ENCODE peak calls at places on chromosome 17, in eight cellular contexts. One of them, this sample, is unnamed.

GRCh38 chr17:63405741-63406261 is 40.3 kb downstream of the CYB561 start:
- DNase-seq in endodermal cell: no peak
- DNase-seq in adrenal gland: no peak
- DNase-seq in BJ: peak; percentile 44
- DNase-seq in mesendoderm: peak; percentile 69
- DNase-seq in body of pancreas: no peak
- DNase-seq in neural progenitor cell: peak; percentile 75
- DNase-seq in HAP-1: peak; percentile 83
- DNase-seq in this sample: no peak

GRCh38 chr17:67636841-67637240 is 80.9 kb upstream of the NOL11 start:
- DNase-seq in BJ: no peak
- DNase-seq in endodermal cell: no peak
- DNase-seq in body of pancreas: peak; percentile 38
- DNase-seq in mesendoderm: no peak
- DNase-seq in HAP-1: no peak
- DNase-seq in adrenal gland: no peak
- DNase-seq in neural progenitor cell: no peak
- DNase-seq in this sample: no peak

GRCh38 chr17:29032798-29033197 is 10.1 kb upstream of the PIPOX start:
- DNase-seq in mesendoderm: peak; percentile 86
- DNase-seq in HAP-1: no peak
- DNase-seq in neural progenitor cell: peak; percentile 61
- DNase-seq in body of pancreas: no peak
- DNase-seq in BJ: no peak
- DNase-seq in endodermal cell: peak; percentile 94
- DNase-seq in adrenal gland: no peak
- DNase-seq in this sample: no peak

GRCh38 chr17:72837335-72837734 is 255.2 kb downstream of the SLC39A11 start:
- DNase-seq in mesendoderm: no peak
- DNase-seq in endodermal cell: no peak
- DNase-seq in adrenal gland: no peak
- DNase-seq in HAP-1: no peak
- DNase-seq in body of pancreas: no peak
- DNase-seq in neural progenitor cell: peak; percentile 36
- DNase-seq in BJ: no peak
- DNase-seq in this sample: no peak

GRCh38 chr17:74097461-74098131 is 105.9 kb upstream of the RPL38 start:
- DNase-seq in body of pancreas: no peak
- DNase-seq in HAP-1: no peak
- DNase-seq in BJ: no peak
- DNase-seq in adrenal gland: no peak
- DNase-seq in endodermal cell: no peak
- DNase-seq in neural progenitor cell: no peak
- DNase-seq in mesendoderm: no peak
- DNase-seq in this sample: no peak

GRCh38 chr17:237406-237955 is 56.0 kb upstream of the DOC2B start:
- DNase-seq in mesendoderm: peak; percentile 43
- DNase-seq in BJ: no peak
- DNase-seq in adrenal gland: peak; percentile 0
- DNase-seq in neural progenitor cell: peak; percentile 52
- DNase-seq in HAP-1: no peak
- DNase-seq in endodermal cell: peak; percentile 78
- DNase-seq in body of pancreas: peak; percentile 4
- DNase-seq in this sample: peak; percentile 66

GRCh38 chr17:6070895-6071511 is 824 bp downstream of the WSCD1 start:
- DNase-seq in BJ: no peak
- DNase-seq in body of pancreas: no peak
- DNase-seq in neural progenitor cell: peak; percentile 48
- DNase-seq in HAP-1: peak; percentile 2
- DNase-seq in mesendoderm: peak; percentile 27
- DNase-seq in adrenal gland: peak; percentile 28
- DNase-seq in endodermal cell: peak; percentile 78
- DNase-seq in this sample: peak; percentile 72

GRCh38 chr17:48637323-48638260 is 11.4 kb upstream of the HOXB9 start:
- DNase-seq in endodermal cell: peak; percentile 47
- DNase-seq in mesendoderm: no peak
- DNase-seq in neural progenitor cell: no peak
- DNase-seq in BJ: no peak
- DNase-seq in body of pancreas: no peak
- DNase-seq in adrenal gland: no peak
- DNase-seq in HAP-1: no peak
- DNase-seq in this sample: peak; percentile 26

GRCh38 chr17:40062347-40063033 is at the start of gene THRA:
- DNase-seq in neural progenitor cell: peak; percentile 90
- DNase-seq in mesendoderm: peak; percentile 57
- DNase-seq in HAP-1: no peak
- DNase-seq in body of pancreas: peak; percentile 78
- DNase-seq in adrenal gland: peak; percentile 73
- DNase-seq in endodermal cell: peak; percentile 89
- DNase-seq in BJ: no peak
- DNase-seq in this sample: peak; percentile 97

GRCh38 chr17:49624896-49625295 is 49.2 kb downstream of the NXPH3 start:
- DNase-seq in body of pancreas: no peak
- DNase-seq in endodermal cell: no peak
- DNase-seq in mesendoderm: no peak
- DNase-seq in adrenal gland: peak; percentile 50
- DNase-seq in HAP-1: no peak
- DNase-seq in neural progenitor cell: no peak
- DNase-seq in BJ: no peak
- DNase-seq in this sample: no peak

GRCh38 chr17:10821062-10821461 is 16.8 kb downstream of the PIRT start:
- DNase-seq in HAP-1: no peak
- DNase-seq in adrenal gland: no peak
- DNase-seq in endodermal cell: no peak
- DNase-seq in BJ: no peak
- DNase-seq in mesendoderm: peak; percentile 9
- DNase-seq in body of pancreas: no peak
- DNase-seq in neural progenitor cell: no peak
- DNase-seq in this sample: no peak

GRCh38 chr17:82836823-82837357 is 2.9 kb downstream of the ZNF750 start:
- DNase-seq in HAP-1: no peak
- DNase-seq in mesendoderm: peak; percentile 32
- DNase-seq in body of pancreas: no peak
- DNase-seq in neural progenitor cell: peak; percentile 37
- DNase-seq in BJ: no peak
- DNase-seq in endodermal cell: peak; percentile 67
- DNase-seq in adrenal gland: no peak
- DNase-seq in this sample: peak; percentile 66

GRCh38 chr17:14904406-14904805 is 360.7 kb downstream of the PMP22 start:
- DNase-seq in mesendoderm: no peak
- DNase-seq in neural progenitor cell: no peak
- DNase-seq in HAP-1: no peak
- DNase-seq in adrenal gland: no peak
- DNase-seq in endodermal cell: no peak
- DNase-seq in BJ: no peak
- DNase-seq in body of pancreas: no peak
- DNase-seq in this sample: no peak

GRCh38 chr17:77771587-77771986 is 186.9 kb upstream of the TNRC6C start:
- DNase-seq in body of pancreas: no peak
- DNase-seq in HAP-1: no peak
- DNase-seq in neural progenitor cell: no peak
- DNase-seq in adrenal gland: no peak
- DNase-seq in BJ: no peak
- DNase-seq in mesendoderm: no peak
- DNase-seq in endodermal cell: no peak
- DNase-seq in this sample: no peak

GRCh38 chr17:20216853-20217252 is 207.7 kb downstream of the SPECC1 start:
- DNase-seq in body of pancreas: no peak
- DNase-seq in mesendoderm: no peak
- DNase-seq in neural progenitor cell: peak; percentile 17
- DNase-seq in endodermal cell: no peak
- DNase-seq in adrenal gland: no peak
- DNase-seq in BJ: no peak
- DNase-seq in HAP-1: no peak
- DNase-seq in this sample: peak; percentile 37

GRCh38 chr17:65749479-65749878 is 188.0 kb upstream of the AXIN2 start:
- DNase-seq in HAP-1: no peak
- DNase-seq in endodermal cell: no peak
- DNase-seq in mesendoderm: no peak
- DNase-seq in adrenal gland: peak; percentile 76
- DNase-seq in BJ: no peak
- DNase-seq in body of pancreas: no peak
- DNase-seq in neural progenitor cell: no peak
- DNase-seq in this sample: no peak

GRCh38 chr17:6684881-6685767 is 28.0 kb downstream of the SLC13A5 start:
- DNase-seq in neural progenitor cell: no peak
- DNase-seq in adrenal gland: no peak
- DNase-seq in body of pancreas: no peak
- DNase-seq in BJ: no peak
- DNase-seq in HAP-1: no peak
- DNase-seq in mesendoderm: no peak
- DNase-seq in endodermal cell: peak; percentile 61
- DNase-seq in this sample: no peak

GRCh38 chr17:27218041-27218440 is 75.9 kb upstream of the WSB1 start:
- DNase-seq in endodermal cell: no peak
- DNase-seq in adrenal gland: no peak
- DNase-seq in body of pancreas: no peak
- DNase-seq in BJ: no peak
- DNase-seq in neural progenitor cell: no peak
- DNase-seq in HAP-1: no peak
- DNase-seq in mesendoderm: no peak
- DNase-seq in this sample: no peak
- H3K4me3 ChIP-seq in endodermal cell: no peak overlapping the region
- H3K4me3 ChIP-seq in adrenal gland: no peak overlapping the region
- H3K4me3 ChIP-seq in body of pancreas: no peak overlapping the region
- H3K4me3 ChIP-seq in BJ: no peak overlapping the region
- H3K4me3 ChIP-seq in neural progenitor cell: no peak overlapping the region
- H3K4me3 ChIP-seq in HAP-1: no peak overlapping the region
- H3K4me3 ChIP-seq in mesendoderm: no peak overlapping the region
- H3K4me3 ChIP-seq in this sample: no peak overlapping the region

GRCh38 chr17:18257268-18257681 is 1.3 kb downstream of the FLII start:
- DNase-seq in adrenal gland: no peak
- DNase-seq in HAP-1: no peak
- DNase-seq in mesendoderm: peak; percentile 68
- DNase-seq in endodermal cell: peak; percentile 88
- DNase-seq in neural progenitor cell: peak; percentile 29
- DNase-seq in BJ: no peak
- DNase-seq in body of pancreas: peak; percentile 62
- DNase-seq in this sample: peak; percentile 91
- H3K36me3 ChIP-seq in adrenal gland: peaks cover 45% of the 10 kb centered on the region
- H3K36me3 ChIP-seq in HAP-1: peaks cover 35% of the 10 kb centered on the region
- H3K36me3 ChIP-seq in mesendoderm: peaks cover 10% of the 10 kb centered on the region
- H3K36me3 ChIP-seq in endodermal cell: peaks cover 45% of the 10 kb centered on the region
- H3K36me3 ChIP-seq in neural progenitor cell: no peaks in the 10 kb centered on the region
- H3K36me3 ChIP-seq in BJ: peaks cover 35% of the 10 kb centered on the region
- H3K36me3 ChIP-seq in body of pancreas: peaks cover 14% of the 10 kb centered on the region
- H3K36me3 ChIP-seq in this sample: peaks cover 24% of the 10 kb centered on the region

GRCh38 chr17:31392002-31392855 is 754 bp downstream of the RAB11FIP4 start:
- DNase-seq in mesendoderm: no peak
- DNase-seq in adrenal gland: no peak
- DNase-seq in neural progenitor cell: peak; percentile 9
- DNase-seq in HAP-1: no peak
- DNase-seq in endodermal cell: peak; percentile 63
- DNase-seq in BJ: no peak
- DNase-seq in body of pancreas: peak; percentile 23
- DNase-seq in this sample: peak; percentile 78
- H3K27me3 ChIP-seq in mesendoderm: peaks cover 2% of the 10 kb centered on the region
- H3K27me3 ChIP-seq in adrenal gland: peaks cover 11% of the 10 kb centered on the region
- H3K27me3 ChIP-seq in neural progenitor cell: peaks cover 57% of the 10 kb centered on the region
- H3K27me3 ChIP-seq in HAP-1: no peaks in the 10 kb centered on the region
- H3K27me3 ChIP-seq in endodermal cell: peaks cover 51% of the 10 kb centered on the region
- H3K27me3 ChIP-seq in BJ: peaks cover 21% of the 10 kb centered on the region
- H3K27me3 ChIP-seq in body of pancreas: peaks cover 4% of the 10 kb centered on the region
- H3K27me3 ChIP-seq in this sample: peaks cover 26% of the 10 kb centered on the region

DNA sequence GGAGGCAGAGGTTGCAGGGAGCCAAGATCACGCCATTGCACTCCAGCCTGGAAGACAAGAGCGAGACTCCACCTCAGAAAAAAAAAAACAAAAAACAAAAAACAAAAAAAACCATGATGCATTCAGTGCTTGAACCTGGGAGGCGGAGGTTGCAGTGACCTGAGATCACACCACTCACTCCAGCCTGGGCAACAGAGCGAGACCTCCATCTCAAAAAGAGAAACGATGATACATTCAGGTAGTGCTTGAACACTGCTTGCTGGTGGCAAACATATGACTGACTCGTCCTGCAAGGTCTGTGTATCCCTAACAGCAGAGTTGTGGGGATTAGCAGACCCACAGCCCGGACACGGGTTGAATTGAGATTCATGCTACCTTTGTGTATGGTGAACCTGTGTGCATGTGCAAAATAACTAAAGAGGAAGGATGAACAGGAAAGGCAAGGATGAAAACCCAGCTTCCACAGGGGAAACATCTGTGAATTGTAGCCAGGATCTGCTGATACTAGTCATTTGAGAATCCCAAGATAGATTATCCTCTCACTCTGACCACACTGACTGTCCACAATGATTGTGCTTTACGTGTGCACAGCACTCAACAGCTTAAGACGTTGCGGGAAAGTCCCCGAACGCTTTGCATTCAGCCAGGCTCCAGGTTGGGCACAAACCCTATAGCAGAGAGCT is 52.4 kb upstream of the MRPS23 start:
- DNase-seq in HAP-1: no peak
- DNase-seq in BJ: no peak
- DNase-seq in neural progenitor cell: no peak
- DNase-seq in body of pancreas: no peak
- DNase-seq in mesendoderm: no peak
- DNase-seq in adrenal gland: no peak
- DNase-seq in endodermal cell: no peak
- DNase-seq in this sample: no peak
- H3K4me3 ChIP-seq in HAP-1: no peak overlapping the region
- H3K4me3 ChIP-seq in BJ: no peak overlapping the region
- H3K4me3 ChIP-seq in neural progenitor cell: no peak overlapping the region
- H3K4me3 ChIP-seq in body of pancreas: no peak overlapping the region
- H3K4me3 ChIP-seq in mesendoderm: no peak overlapping the region
- H3K4me3 ChIP-seq in adrenal gland: no peak overlapping the region
- H3K4me3 ChIP-seq in endodermal cell: no peak overlapping the region
- H3K4me3 ChIP-seq in this sample: no peak overlapping the region

GRCh38 chr17:17527534-17527933 is 31.3 kb upstream of the RASD1 start:
- DNase-seq in adrenal gland: no peak
- DNase-seq in HAP-1: no peak
- DNase-seq in neural progenitor cell: no peak
- DNase-seq in mesendoderm: no peak
- DNase-seq in endodermal cell: no peak
- DNase-seq in BJ: no peak
- DNase-seq in body of pancreas: no peak
- DNase-seq in this sample: no peak
- H3K36me3 ChIP-seq in adrenal gland: no peaks in the 10 kb centered on the region
- H3K36me3 ChIP-seq in HAP-1: no peaks in the 10 kb centered on the region
- H3K36me3 ChIP-seq in neural progenitor cell: no peaks in the 10 kb centered on the region
- H3K36me3 ChIP-seq in mesendoderm: no peaks in the 10 kb centered on the region
- H3K36me3 ChIP-seq in endodermal cell: no peaks in the 10 kb centered on the region
- H3K36me3 ChIP-seq in BJ: no peaks in the 10 kb centered on the region
- H3K36me3 ChIP-seq in body of pancreas: no peaks in the 10 kb centered on the region
- H3K36me3 ChIP-seq in this sample: no peaks in the 10 kb centered on the region

DNA sequence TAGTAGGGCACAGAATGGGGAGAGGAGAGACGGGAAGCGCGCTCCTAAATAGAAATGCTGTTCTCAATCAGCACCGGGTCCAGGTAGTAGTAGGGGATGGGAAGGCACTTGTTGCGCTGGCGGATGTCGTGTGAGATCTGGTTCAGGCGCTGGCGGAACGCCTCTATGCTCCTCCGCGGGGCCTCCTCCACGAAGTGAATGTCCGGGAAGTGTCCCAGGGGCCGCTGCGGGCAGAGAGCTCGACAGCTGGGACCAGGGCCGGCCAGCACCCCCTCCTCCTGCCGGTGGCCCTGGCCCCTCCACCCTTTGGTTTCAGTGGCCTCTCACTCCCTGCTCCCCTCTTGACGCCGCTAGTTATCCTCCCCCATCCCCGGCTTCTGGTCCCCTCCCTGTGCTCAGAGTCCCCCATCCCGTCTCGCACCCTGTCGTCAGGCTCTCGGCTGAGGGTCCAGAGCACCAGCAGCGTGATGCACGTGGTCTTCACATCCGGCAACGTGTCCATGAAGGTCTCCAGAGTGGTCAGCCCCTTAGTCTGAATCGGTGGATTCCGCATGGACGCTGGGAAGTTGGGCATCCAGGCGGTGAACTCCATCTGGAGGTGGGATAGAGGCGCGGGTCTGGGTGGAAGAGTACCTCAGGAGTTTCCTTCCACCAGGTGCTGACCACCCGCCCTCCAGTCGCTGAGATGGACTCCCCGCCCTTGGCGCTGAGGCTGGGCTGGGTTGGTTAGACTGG is 14.6 kb downstream of the ALOX12B start:
- DNase-seq in mesendoderm: no peak
- DNase-seq in endodermal cell: peak; percentile 76
- DNase-seq in HAP-1: no peak
- DNase-seq in adrenal gland: peak; percentile 16
- DNase-seq in neural progenitor cell: peak; percentile 54
- DNase-seq in BJ: no peak
- DNase-seq in body of pancreas: no peak
- DNase-seq in this sample: peak; percentile 83
- H3K27me3 ChIP-seq in mesendoderm: peaks cover 41% of the 10 kb centered on the region
- H3K27me3 ChIP-seq in endodermal cell: peaks cover 77% of the 10 kb centered on the region
- H3K27me3 ChIP-seq in HAP-1: peaks cover 2% of the 10 kb centered on the region
- H3K27me3 ChIP-seq in adrenal gland: peaks cover 62% of the 10 kb centered on the region
- H3K27me3 ChIP-seq in neural progenitor cell: peaks cover 100% of the 10 kb centered on the region
- H3K27me3 ChIP-seq in BJ: peaks cover 53% of the 10 kb centered on the region
- H3K27me3 ChIP-seq in body of pancreas: peaks cover 40% of the 10 kb centered on the region
- H3K27me3 ChIP-seq in this sample: peaks cover 82% of the 10 kb centered on the region